ENCODE peak calls at places on chromosomes 7 and 10, in four cellular contexts. One of them, this sample, is unnamed.

GRCh38 chr7:95897557-95898183 is 125.3 kb downstream of the DYNC1I1 start:
- DNase-seq in GM12878: no peak
- DNase-seq in A549: no peak
- DNase-seq in HepG2: no peak
- DNase-seq in this sample: no peak

GRCh38 chr7:101486056-101486763 is 123.5 kb downstream of the COL26A1 start:
- DNase-seq in GM12878: no peak
- DNase-seq in A549: no peak
- DNase-seq in HepG2: no peak
- DNase-seq in this sample: no peak

GRCh38 chr10:127013696-127014095 is 108.5 kb downstream of the DOCK1 start:
- DNase-seq in A549: no peak
- DNase-seq in GM12878: no peak
- DNase-seq in HepG2: no peak
- DNase-seq in this sample: no peak

GRCh38 chr7:20260219-20260618 is 43.0 kb upstream of the MACC1 start:
- DNase-seq in GM12878: no peak
- DNase-seq in A549: no peak
- DNase-seq in HepG2: no peak
- DNase-seq in this sample: no peak

GRCh38 chr10:131723601-131724530 is 176.9 kb upstream of the PPP2R2D start:
- DNase-seq in HepG2: no peak
- DNase-seq in GM12878: no peak
- DNase-seq in A549: no peak
- DNase-seq in this sample: no peak

GRCh38 chr10:58642283-58642682 is 129.6 kb downstream of the BICC1 start:
- DNase-seq in GM12878: no peak
- DNase-seq in HepG2: no peak
- DNase-seq in A549: no peak
- DNase-seq in this sample: no peak

GRCh38 chr10:114316744-114317143 is 77.7 kb downstream of the VWA2 start:
- DNase-seq in HepG2: no peak
- DNase-seq in GM12878: no peak
- DNase-seq in A549: no peak
- DNase-seq in this sample: no peak

GRCh38 chr7:98395951-98396350 is 4.9 kb downstream of the BAIAP2L1 start:
- DNase-seq in GM12878: no peak
- DNase-seq in HepG2: no peak
- DNase-seq in A549: no peak
- DNase-seq in this sample: no peak

GRCh38 chr10:103619424-103620356 is 126.2 kb downstream of the NEURL1 start:
- DNase-seq in HepG2: no peak
- DNase-seq in A549: no peak
- DNase-seq in GM12878: no peak
- DNase-seq in this sample: no peak

GRCh38 chr7:1559626-1560590 is 3.9 kb upstream of the TMEM184A start:
- DNase-seq in A549: no peak
- DNase-seq in HepG2: no peak
- DNase-seq in GM12878: no peak
- DNase-seq in this sample: no peak

GRCh38 chr10:94206176-94206575 is 156.6 kb downstream of the NOC3L start:
- DNase-seq in GM12878: no peak
- DNase-seq in HepG2: no peak
- DNase-seq in A549: no peak
- DNase-seq in this sample: no peak

GRCh38 chr7:126993626-126994213 is 259.0 kb downstream of the GRM8 start:
- DNase-seq in A549: no peak
- DNase-seq in GM12878: no peak
- DNase-seq in HepG2: no peak
- DNase-seq in this sample: peak

GRCh38 chr7:131897790-131898165 is 341.4 kb upstream of the PODXL start:
- DNase-seq in A549: no peak
- DNase-seq in HepG2: no peak
- DNase-seq in GM12878: no peak
- DNase-seq in this sample: no peak

GRCh38 chr10:111117528-111118277 is 40.9 kb downstream of the ADRA2A start:
- DNase-seq in GM12878: no peak
- DNase-seq in HepG2: no peak
- DNase-seq in A549: no peak
- DNase-seq in this sample: no peak

GRCh38 chr10:132684164-132684891 is 101.6 kb downstream of the NKX6-2 start:
- DNase-seq in A549: no peak
- DNase-seq in GM12878: peak
- DNase-seq in HepG2: no peak
- DNase-seq in this sample: peak

GRCh38 chr10:78312197-78313046 is 278.8 kb downstream of the RPS24 start:
- DNase-seq in A549: no peak
- DNase-seq in GM12878: no peak
- DNase-seq in HepG2: no peak
- DNase-seq in this sample: no peak

GRCh38 chr7:80078159-80078731 is 56.4 kb upstream of the GNAI1 start:
- DNase-seq in A549: no peak
- DNase-seq in GM12878: no peak
- DNase-seq in HepG2: no peak
- DNase-seq in this sample: peak

GRCh38 chr10:24208661-24209420 is at the start of gene KIAA1217:
- DNase-seq in HepG2: peak
- DNase-seq in A549: no peak
- DNase-seq in GM12878: no peak
- DNase-seq in this sample: no peak

GRCh38 chr10:30918651-30919050 is 113.0 kb downstream of the ZNF438 start:
- DNase-seq in GM12878: no peak
- DNase-seq in A549: no peak
- DNase-seq in HepG2: no peak
- DNase-seq in this sample: no peak

GRCh38 chr10:90583416-90583815 is 274.4 kb downstream of the HTR7 start:
- DNase-seq in GM12878: no peak
- DNase-seq in A549: no peak
- DNase-seq in HepG2: no peak
- DNase-seq in this sample: no peak

GRCh38 chr7:114405427-114405826 is 9.2 kb upstream of the FOXP2 start:
- DNase-seq in GM12878: no peak
- DNase-seq in HepG2: peak
- DNase-seq in A549: peak
- DNase-seq in this sample: peak

GRCh38 chr7:31443457-31443856 is 70.4 kb upstream of the ITPRID1 start:
- DNase-seq in GM12878: peak
- DNase-seq in A549: peak
- DNase-seq in HepG2: peak
- DNase-seq in this sample: peak
- TF ChIP-seq MYC in GM12878: no peak
- TF ChIP-seq MYC in A549: no peak
- TF ChIP-seq MYC in HepG2: no peak
- TF ChIP-seq MYC in this sample: no peak

GRCh38 chr7:116953727-116954442 is 584 bp downstream of the ST7 start:
- DNase-seq in GM12878: no peak
- DNase-seq in A549: peak
- DNase-seq in HepG2: peak
- DNase-seq in this sample: peak
- TF ChIP-seq MYC in GM12878: no peak
- TF ChIP-seq MYC in A549: no peak
- TF ChIP-seq MYC in HepG2: no peak
- TF ChIP-seq MYC in this sample: no peak

GRCh38 chr10:95792874-95793285 is 36.9 kb downstream of the ENTPD1 start:
- DNase-seq in A549: no peak
- DNase-seq in GM12878: peak
- DNase-seq in HepG2: no peak
- DNase-seq in this sample: peak
- TF ChIP-seq MYC in A549: no peak
- TF ChIP-seq MYC in GM12878: no peak
- TF ChIP-seq MYC in HepG2: no peak
- TF ChIP-seq MYC in this sample: no peak

GRCh38 chr10:11808808-11809207 is 14.3 kb upstream of the PROSER2 start:
- DNase-seq in A549: no peak
- DNase-seq in HepG2: no peak
- DNase-seq in GM12878: no peak
- DNase-seq in this sample: no peak

GRCh38 chr10:11810313-11810766 is 12.8 kb upstream of the PROSER2 start:
- DNase-seq in GM12878: no peak
- DNase-seq in HepG2: peak
- DNase-seq in A549: peak
- DNase-seq in this sample: no peak

GRCh38 chr10:11804336-11804735 is 18.8 kb upstream of the PROSER2 start:
- DNase-seq in HepG2: no peak
- DNase-seq in A549: no peak
- DNase-seq in GM12878: no peak
- DNase-seq in this sample: no peak

GRCh38 chr10:11805792-11806191 is 17.4 kb upstream of the PROSER2 start:
- DNase-seq in HepG2: no peak
- DNase-seq in A549: no peak
- DNase-seq in GM12878: no peak
- DNase-seq in this sample: no peak

DNA sequence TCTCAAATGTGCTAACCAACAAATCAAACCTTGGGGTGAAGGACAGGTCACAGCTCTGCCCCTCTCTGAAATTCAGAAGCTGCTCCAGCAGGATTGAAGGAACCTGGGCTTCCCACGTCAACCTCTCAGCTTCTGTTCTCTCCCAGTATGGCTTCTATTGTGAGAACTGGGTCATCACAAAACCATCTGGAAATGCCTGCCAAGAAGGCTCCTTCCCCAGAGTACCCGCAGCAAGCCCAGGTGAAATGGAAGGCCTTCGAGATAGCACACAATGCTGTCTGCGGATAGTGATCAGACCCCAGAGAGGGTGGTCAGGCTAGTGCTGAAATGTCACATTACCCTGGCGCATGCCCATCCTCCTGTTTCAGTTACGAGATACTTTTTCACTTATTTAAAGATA is 16.4 kb upstream of the PROSER2 start:
- DNase-seq in GM12878: no peak
- DNase-seq in HepG2: no peak
- DNase-seq in A549: no peak
- DNase-seq in this sample: no peak
- TF ChIP-seq MYC in GM12878: no peak
- TF ChIP-seq MYC in HepG2: no peak
- TF ChIP-seq MYC in A549: no peak
- TF ChIP-seq MYC in this sample: no peak

This sample was measured in NB4.